ENCODE peak calls at places on chromosomes 1 and 21, in seven cellular contexts. R is stomach, L is transverse colon, X is DND-41, E is body of pancreas, F is uterus, O is hepatocyte. Y is an unnamed sample.

GRCh38 chr1:205567716-205568115 is 63.2 kb downstream of the CDK18 start:
- DNase-seq in R (peak; percentile 24), L (peak; percentile 7), X (no peak), E (no peak), F (no peak), O (no peak), Y (no peak)

GRCh38 chr1:32372149-32372756 is 9.9 kb downstream of the TSSK3 start:
- DNase-seq in R (no peak), L (no peak), X (peak; percentile 77), E (no peak), F (no peak), O (no peak), Y (no peak)

GRCh38 chr1:119674110-119674509 is 26.0 kb upstream of the ZNF697 start:
- DNase-seq in R (no peak), L (no peak), X (no peak), E (no peak), F (no peak), O (no peak), Y (peak; percentile 45)

GRCh38 chr1:16014509-16015482 is 3.0 kb downstream of the HSPB7 start:
- DNase-seq in R (peak; percentile 74), L (peak; percentile 60), X (no peak), E (peak; percentile 49), F (peak; percentile 90), O (peak; percentile 65), Y (no peak)

GRCh38 chr1:5887436-5888290 is 104.6 kb downstream of the NPHP4 start:
- DNase-seq in R (no peak), L (no peak), X (no peak), E (no peak), F (no peak), O (no peak), Y (no peak)

GRCh38 chr1:235417101-235417697 is 50.0 kb downstream of the TBCE start:
- DNase-seq in R (peak; percentile 62), L (peak; percentile 63), X (peak; percentile 69), E (peak; percentile 72), F (peak; percentile 65), O (peak; percentile 74), Y (no peak)

GRCh38 chr1:208799186-208799585 is 555.0 kb upstream of the PLXNA2 start:
- DNase-seq in R (no peak), L (no peak), X (no peak), E (no peak), F (no peak), O (no peak), Y (no peak)

GRCh38 chr1:98556521-98557158 is 104.9 kb upstream of the SNX7 start:
- DNase-seq in R (no peak), L (no peak), X (no peak), E (no peak), F (no peak), O (peak; percentile 32), Y (no peak)

GRCh38 chr1:16125483-16125882 is 30.4 kb downstream of the EPHA2 start:
- DNase-seq in R (no peak), L (no peak), X (no peak), E (no peak), F (no peak), O (no peak), Y (no peak)

GRCh38 chr21:45256912-45257672 is 30.6 kb downstream of the POFUT2 start:
- DNase-seq in R (no peak), L (no peak), X (peak; percentile 36), E (no peak), F (no peak), O (no peak), Y (no peak)

GRCh38 chr1:163069142-163069541 is at the start of gene RGS4:
- DNase-seq in R (peak; percentile 31), L (peak; percentile 8), X (no peak), E (peak; percentile 47), F (peak; percentile 49), O (peak; percentile 83), Y (peak; percentile 85)

GRCh38 chr1:212630159-212630900 is 21.8 kb downstream of the ATF3 start:
- DNase-seq in R (peak; percentile 68), L (peak; percentile 66), X (peak; percentile 64), E (peak; percentile 68), F (peak; percentile 48), O (peak; percentile 80), Y (no peak)

GRCh38 chr1:119547805-119548204 is 40.8 kb downstream of the HSD3B1 start:
- DNase-seq in R (no peak), L (no peak), X (no peak), E (no peak), F (no peak), O (no peak), Y (no peak)

GRCh38 chr21:41294548-41295231 is 21.9 kb upstream of the FAM3B start:
- DNase-seq in R (no peak), L (no peak), X (no peak), E (no peak), F (no peak), O (no peak), Y (no peak)

GRCh38 chr1:31238986-31239613 is 587 bp downstream of the NKAIN1 start:
- DNase-seq in R (no peak), L (peak; percentile 31), X (no peak), E (no peak), F (no peak), O (peak; percentile 62), Y (no peak)

GRCh38 chr1:112257043-112257835 is 138.8 kb upstream of the CTTNBP2NL start:
- DNase-seq in R (no peak), L (no peak), X (no peak), E (no peak), F (no peak), O (no peak), Y (no peak)

GRCh38 chr1:55195523-55196233 is 19.5 kb downstream of the USP24 start:
- DNase-seq in R (no peak), L (no peak), X (no peak), E (no peak), F (no peak), O (no peak), Y (no peak)

GRCh38 chr1:40315239-40315794 is 1.8 kb downstream of the COL9A2 start:
- DNase-seq in R (peak; percentile 83), L (peak; percentile 87), X (peak; percentile 86), E (peak; percentile 79), F (peak; percentile 73), O (peak; percentile 91), Y (peak; percentile 45)

GRCh38 chr1:172960019-172960418 is 90.7 kb downstream of the TNFSF18 start:
- DNase-seq in R (no peak), L (no peak), X (no peak), E (no peak), F (no peak), O (no peak), Y (no peak)

GRCh38 chr21:45932922-45933502 is 48.6 kb upstream of the COL6A1 start:
- DNase-seq in R (no peak), L (no peak), X (no peak), E (no peak), F (no peak), O (no peak), Y (no peak)

GRCh38 chr1:36123357-36123756 is 1.7 kb downstream of the COL8A2 start:
- DNase-seq in R (no peak), L (no peak), X (no peak), E (peak; percentile 48), F (no peak), O (no peak), Y (no peak)

GRCh38 chr1:32180186-32181060 is 948 bp downstream of the TXLNA start:
- DNase-seq in R (peak; percentile 54), L (peak; percentile 62), X (peak; percentile 52), E (peak; percentile 54), F (peak; percentile 47), O (peak; percentile 71), Y (no peak)

GRCh38 chr1:3570081-3570986 is 41.0 kb downstream of the MEGF6 start:
- DNase-seq in R (no peak), L (no peak), X (peak; percentile 4), E (no peak), F (no peak), O (no peak), Y (no peak)

DNA sequence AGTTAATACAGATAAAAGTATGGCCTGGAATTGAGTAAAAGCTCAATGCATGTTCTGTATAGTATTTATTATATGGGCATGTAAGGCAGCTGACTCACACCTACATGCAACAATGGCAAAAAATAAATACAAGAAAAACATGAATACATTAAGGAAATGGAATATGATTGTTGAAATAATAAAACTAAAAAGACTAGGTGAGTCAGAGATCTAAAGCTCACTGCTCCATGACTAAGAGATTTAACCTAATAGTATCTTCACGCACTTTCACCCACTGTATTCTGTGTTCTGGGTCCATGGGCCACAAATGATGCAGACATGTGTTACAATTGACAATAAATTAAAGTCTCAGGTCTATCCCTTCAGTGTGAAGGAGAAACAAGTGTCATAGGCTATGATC is 607.0 kb downstream of the AGBL4 start:
- DNase-seq in R (no peak), L (no peak), X (no peak), E (no peak), F (no peak), O (no peak), Y (no peak)
- H3K4me3 ChIP-seq in R (no peak overlapping the region), L (no peak overlapping the region), X (no peak overlapping the region), E (no peak overlapping the region), F (no peak overlapping the region), O (no peak overlapping the region), Y (no peak overlapping the region)

GRCh38 chr1:238953448-238953847 is 432.9 kb upstream of the CHRM3 start:
- DNase-seq in R (no peak), L (no peak), X (no peak), E (no peak), F (no peak), O (no peak), Y (no peak)
- TF ChIP-seq CTCF in R (no peak), L (no peak), X (no peak), E (peak; percentile 5), F (no peak), O (no peak), Y (peak; percentile 23)

GRCh38 chr1:153857505-153857904 is 65.3 kb downstream of the GATAD2B start:
- DNase-seq in R (no peak), L (no peak), X (no peak), E (no peak), F (no peak), O (no peak), Y (no peak)

GRCh38 chr1:153866045-153866850 is 56.5 kb downstream of the GATAD2B start:
- DNase-seq in R (no peak), L (no peak), X (no peak), E (no peak), F (peak; percentile 31), O (peak; percentile 9), Y (no peak)

DNA sequence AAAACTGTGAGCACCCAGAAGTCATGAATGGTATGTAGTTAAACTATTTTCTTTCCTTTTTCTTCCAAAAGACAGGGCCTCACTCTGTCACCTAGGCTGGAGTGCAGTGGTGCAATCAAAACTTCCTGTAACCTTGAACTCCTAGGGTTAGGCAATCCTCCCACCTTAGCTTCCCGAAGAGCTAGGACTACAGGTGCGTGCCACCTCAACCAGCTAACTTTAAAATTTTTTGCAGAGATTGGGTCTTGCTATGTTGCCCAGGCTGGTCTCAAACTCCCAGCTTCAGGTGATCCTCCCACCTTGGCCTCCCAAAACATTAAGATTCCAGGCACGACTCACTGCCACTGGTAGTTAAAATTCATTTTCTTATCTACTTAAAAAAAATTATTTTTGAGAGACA is 62.5 kb downstream of the GATAD2B start:
- DNase-seq in R (no peak), L (no peak), X (no peak), E (no peak), F (no peak), O (no peak), Y (no peak)
- H3K36me3 ChIP-seq in R (no peaks in the 10 kb centered on the region), L (no peaks in the 10 kb centered on the region), X (peaks cover 37% of the 10 kb centered on the region), E (no peaks in the 10 kb centered on the region), F (no peaks in the 10 kb centered on the region), O (no peaks in the 10 kb centered on the region), Y (no peaks in the 10 kb centered on the region)

DNA sequence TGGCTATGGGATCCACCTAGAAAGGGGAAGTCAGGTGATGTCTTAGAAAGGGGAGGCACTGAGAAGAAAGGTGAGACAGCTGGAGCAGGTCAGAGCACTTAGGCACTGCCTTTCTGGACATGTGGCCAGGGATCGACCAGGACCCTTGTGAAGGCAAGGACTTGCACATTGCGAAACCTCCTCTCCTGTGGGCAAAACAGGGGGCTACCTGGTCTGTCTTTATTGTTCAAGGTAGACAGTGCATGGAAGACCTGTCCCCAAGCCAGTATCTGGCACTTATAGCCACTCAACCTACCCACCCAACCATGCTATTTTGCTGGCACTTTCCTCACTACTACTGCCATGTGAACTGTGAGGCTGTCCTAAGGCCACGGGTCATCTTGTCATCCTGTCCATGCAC is 67.2 kb downstream of the NAV1 start:
- DNase-seq in R (no peak), L (no peak), X (no peak), E (no peak), F (no peak), O (no peak), Y (no peak)
- H3K4me3 ChIP-seq in R (no peak overlapping the region), L (no peak overlapping the region), X (no peak overlapping the region), E (no peak overlapping the region), F (no peak overlapping the region), O (no peak overlapping the region), Y (no peak overlapping the region)